ENCODE peak calls at places on chromosomes 3 and 15, in four cellular contexts. J, P, N and W are unnamed samples.

GRCh38 chr3:5739299-5739935 is 551.9 kb downstream of the EDEM1 start:
- DNase-seq in J (no peak), P (no peak), N (no peak), W (no peak)

GRCh38 chr3:28940530-28940929 is 340.3 kb upstream of the RBMS3 start:
- DNase-seq in J (no peak), P (no peak), N (peak), W (peak)

GRCh38 chr3:185744997-185745843 is 79.6 kb downstream of the IGF2BP2 start:
- DNase-seq in J (no peak), P (no peak), N (peak), W (no peak)

GRCh38 chr3:166519443-166519842 is 682.2 kb upstream of the BCHE start:
- DNase-seq in J (no peak), P (no peak), N (no peak), W (no peak)

GRCh38 chr15:88238618-88239430 is 17.7 kb downstream of the NTRK3 start:
- DNase-seq in J (no peak), P (no peak), N (no peak), W (peak)

GRCh38 chr3:58116161-58116955 is 94.4 kb downstream of the DNASE1L3 start:
- DNase-seq in J (peak), P (peak), N (no peak), W (no peak)

GRCh38 chr3:186617038-186617934 is 4.4 kb downstream of the AHSG start:
- DNase-seq in J (peak), P (peak), N (peak), W (peak)

GRCh38 chr3:36494461-36495109 is 114.3 kb downstream of the STAC start:
- DNase-seq in J (no peak), P (no peak), N (peak), W (peak)

GRCh38 chr3:23629181-23629893 is 176.4 kb upstream of the UBE2E1 start:
- DNase-seq in J (no peak), P (no peak), N (peak), W (no peak)

GRCh38 chr3:107132674-107133073 is 244.6 kb upstream of the CCDC54 start:
- DNase-seq in J (no peak), P (no peak), N (no peak), W (no peak)

GRCh38 chr3:47612178-47612577 is 33.5 kb upstream of the CSPG5 start:
- DNase-seq in J (no peak), P (no peak), N (peak), W (peak)

GRCh38 chr15:75188499-75188898 is 13.2 kb upstream of the C15orf39 start:
- DNase-seq in J (no peak), P (no peak), N (no peak), W (no peak)

GRCh38 chr3:80668100-80668499 is 900.3 kb upstream of the ROBO1 start:
- DNase-seq in J (no peak), P (no peak), N (no peak), W (no peak)

GRCh38 chr15:77168211-77168610 is 97.3 kb upstream of the TSPAN3 start:
- DNase-seq in J (no peak), P (no peak), N (no peak), W (no peak)

GRCh38 chr3:43754316-43754715 is 63.6 kb downstream of the ABHD5 start:
- DNase-seq in J (no peak), P (no peak), N (peak), W (no peak)

GRCh38 chr3:99875925-99876781 is 58.5 kb downstream of the CMSS1 start:
- DNase-seq in J (peak), P (peak), N (peak), W (no peak)
- TF ChIP-seq CTCF in J (no peak), P (no peak), N (no peak), W (no peak)

DNA sequence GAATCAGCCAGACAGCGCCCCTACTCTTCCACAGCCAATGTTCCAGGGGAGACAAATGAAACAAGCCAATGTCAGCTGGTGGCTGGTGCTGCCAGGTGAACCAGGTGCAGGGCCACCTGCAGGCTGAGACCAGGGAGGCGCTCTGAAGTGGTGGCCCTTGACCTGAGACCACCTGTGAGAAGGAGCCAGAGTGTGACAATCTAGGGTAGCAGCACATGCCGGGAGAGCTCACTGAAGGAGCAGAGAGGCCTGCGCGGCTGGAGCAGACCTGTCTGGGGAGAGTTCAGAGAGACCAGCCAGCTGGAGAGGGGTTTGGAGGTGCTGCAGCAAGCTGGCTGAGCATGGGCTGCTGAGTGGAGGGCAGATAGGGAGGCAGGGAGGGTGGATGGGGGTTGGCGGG is 692 bp upstream of the STAB1 start:
- DNase-seq in J (no peak), P (no peak), N (no peak), W (no peak)
- TF ChIP-seq CTCF in J (no peak), P (no peak), N (no peak), W (no peak)

GRCh38 chr3:59607628-59608027 is 557.8 kb upstream of the CFAP20DC start:
- DNase-seq in J (no peak), P (no peak), N (peak), W (no peak)
- TF ChIP-seq CTCF in J (no peak), P (no peak), N (peak), W (peak)

GRCh38 chr3:122268257-122269024 is 56.6 kb upstream of the CSTA start:
- DNase-seq in J (no peak), P (no peak), N (no peak), W (no peak)

GRCh38 chr3:122269045-122269444 is 56.0 kb upstream of the CSTA start:
- DNase-seq in J (no peak), P (no peak), N (no peak), W (no peak)

GRCh38 chr3:122263058-122263457 is 62.0 kb upstream of the CSTA start:
- DNase-seq in J (no peak), P (no peak), N (no peak), W (no peak)

GRCh38 chr3:122263974-122264588 is 61.0 kb upstream of the CSTA start:
- DNase-seq in J (no peak), P (no peak), N (no peak), W (no peak)

DNA sequence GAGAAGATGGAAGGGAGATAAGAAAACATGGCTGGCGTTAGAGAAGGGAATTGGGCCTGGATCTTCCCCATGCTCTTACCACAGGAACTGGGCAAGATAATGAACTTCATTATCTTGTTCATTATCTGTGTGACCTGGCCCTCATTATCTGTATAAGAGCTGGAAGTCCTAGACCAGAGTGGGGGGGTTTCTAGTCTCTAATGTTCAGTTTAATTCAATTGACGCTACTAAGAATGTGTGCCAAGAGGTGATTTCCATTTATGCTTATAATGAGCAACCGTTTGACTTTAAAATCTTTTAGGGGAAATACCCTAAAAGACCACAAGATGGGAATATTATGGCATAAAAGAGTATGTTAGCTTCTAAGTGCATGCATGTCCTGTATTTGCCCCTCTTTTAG is 59.1 kb upstream of the CSTA start:
- DNase-seq in J (no peak), P (no peak), N (no peak), W (no peak)
- TF ChIP-seq CTCF in J (no peak), P (no peak), N (no peak), W (no peak)